ENCODE peak calls at places on chromosomes 16 and 17, in seven cellular contexts. I is neural crest cell; P is stimulated activated CD4-positive, alpha-beta T cell treated with anti-CD3 and anti-CD28 coated beads, TNF-alpha, amount 100 ng/mL, for 48 hours; B is cortex of kidney; Q is GM03348; X is HTR-8/SVneo; N is caudate nucleus. S is an unnamed sample.

GRCh38 chr17:64045176-64045575 is 24.7 kb upstream of the ICAM2 start:
- DNase-seq in Q (no peak), N (no peak), B (no peak), I (no peak), P (no peak), X (no peak), S (no peak)

GRCh38 chr17:77151236-77151635 is 10.5 kb downstream of the SEC14L1 start:
- DNase-seq in B (no peak), X (no peak), N (no peak), I (no peak), P (no peak), Q (no peak), S (no peak)

GRCh38 chr16:88486398-88487123 is 33.5 kb downstream of the ZFPM1 start:
- DNase-seq in I (no peak), Q (no peak), B (no peak), N (no peak), X (no peak), P (no peak), S (no peak)

GRCh38 chr16:89844739-89845339 is 16.6 kb downstream of the SPIRE2 start:
- DNase-seq in Q (no peak), I (no peak), B (no peak), P (no peak), N (no peak), X (no peak), S (no peak)

GRCh38 chr16:19389246-19389645 is 28.4 kb upstream of the TMC5 start:
- DNase-seq in P (peak; percentile 40), I (peak; percentile 41), X (peak; percentile 49), Q (peak; percentile 16), N (no peak), B (no peak), S (peak; percentile 38)

GRCh38 chr17:61583242-61583641 is 7.8 kb downstream of the NACA2 start:
- DNase-seq in I (no peak), P (no peak), X (peak; percentile 79), B (no peak), N (no peak), Q (peak; percentile 70), S (peak; percentile 51)

GRCh38 chr16:78249056-78249455 is 149.6 kb downstream of the WWOX start:
- DNase-seq in B (no peak), P (no peak), Q (no peak), I (no peak), N (no peak), X (no peak), S (no peak)

GRCh38 chr16:85288869-85289660 is 176.8 kb upstream of the CIBAR2 start:
- DNase-seq in N (no peak), Q (no peak), X (no peak), P (no peak), I (no peak), B (no peak), S (no peak)

GRCh38 chr17:43175213-43176118 is 4.5 kb downstream of the NBR1 start:
- DNase-seq in I (no peak), N (no peak), Q (peak; percentile 62), P (no peak), B (no peak), X (no peak), S (no peak)

GRCh38 chr16:52597772-52598483 is 51.0 kb upstream of the TOX3 start:
- DNase-seq in X (no peak), N (no peak), Q (no peak), I (no peak), B (no peak), P (no peak), S (no peak)

GRCh38 chr17:3029213-3029913 is 34.0 kb downstream of the OR1D5 start:
- DNase-seq in X (no peak), I (no peak), P (no peak), B (no peak), Q (no peak), N (no peak), S (no peak)

GRCh38 chr16:21175397-21175796 is 16.9 kb downstream of the LDAF1 start:
- DNase-seq in I (no peak), P (no peak), Q (no peak), X (no peak), B (no peak), N (no peak), S (no peak)

GRCh38 chr17:59038734-59039133 is 67.9 kb downstream of the TRIM37 start:
- DNase-seq in I (no peak), P (peak; percentile 12), X (no peak), N (no peak), Q (no peak), B (no peak), S (no peak)

GRCh38 chr16:61654962-61655361 is 381.3 kb downstream of the CDH8 start:
- DNase-seq in Q (no peak), I (no peak), N (peak; percentile 15), B (no peak), X (no peak), P (no peak), S (no peak)

GRCh38 chr17:63511331-63511730 is 11.8 kb upstream of the KCNH6 start:
- DNase-seq in Q (no peak), X (no peak), P (no peak), N (no peak), I (no peak), B (no peak), S (no peak)

GRCh38 chr17:48612854-48613691 is 2.0 kb downstream of the HOXB8 start:
- DNase-seq in B (no peak), I (no peak), N (no peak), Q (peak; percentile 78), P (no peak), X (peak; percentile 79), S (no peak)

GRCh38 chr17:39197380-39198185 is at the start of gene CACNB1:
- DNase-seq in I (peak; percentile 75), P (peak; percentile 69), Q (peak; percentile 95), X (peak; percentile 89), N (peak; percentile 37), B (no peak), S (peak; percentile 54)

GRCh38 chr16:55817236-55817912 is 15.5 kb downstream of the CES1 start:
- DNase-seq in P (no peak), B (no peak), Q (no peak), X (no peak), I (no peak), N (no peak), S (no peak)

GRCh38 chr17:285751-286422 is 66.7 kb downstream of the RPH3AL start:
- DNase-seq in P (no peak), I (no peak), Q (no peak), X (no peak), N (no peak), B (no peak), S (no peak)

GRCh38 chr17:77222356-77222755 is 81.6 kb downstream of the SEC14L1 start:
- DNase-seq in Q (peak; percentile 36), B (no peak), X (no peak), N (no peak), I (no peak), P (no peak), S (no peak)

GRCh38 chr17:63834431-63835166 is 7.1 kb upstream of the FTSJ3 start:
- DNase-seq in N (peak; percentile 14), Q (peak; percentile 81), P (peak; percentile 60), I (peak; percentile 56), B (no peak), X (peak; percentile 79), S (peak; percentile 84)

GRCh38 chr17:31580331-31581021 is 189.0 kb downstream of the RAB11FIP4 start:
- DNase-seq in P (no peak), I (no peak), B (no peak), X (peak; percentile 75), Q (peak; percentile 86), N (no peak), S (no peak)

GRCh38 chr17:35750526-35751395 is 2.3 kb downstream of the GAS2L2 start:
- DNase-seq in X (no peak), I (no peak), N (no peak), B (no peak), P (no peak), Q (peak; percentile 39), S (no peak)

GRCh38 chr17:39701012-39701783 is 1.3 kb downstream of the ERBB2 start:
- DNase-seq in I (no peak), X (no peak), B (no peak), P (no peak), N (no peak), Q (no peak), S (no peak)

GRCh38 chr17:80381416-80381923 is 33.5 kb upstream of the ENDOV start:
- DNase-seq in Q (no peak), B (no peak), P (no peak), N (no peak), X (no peak), I (no peak), S (no peak)

GRCh38 chr16:20918486-20919239 is 18.1 kb downstream of the LYRM1 start:
- DNase-seq in N (no peak), B (no peak), X (no peak), P (no peak), Q (peak; percentile 67), I (no peak), S (peak; percentile 9)

GRCh38 chr16:89618114-89618999 is 4.9 kb downstream of the DPEP1 start:
- DNase-seq in N (no peak), X (no peak), B (no peak), I (no peak), P (no peak), Q (no peak), S (no peak)

GRCh38 chr17:48494335-48494734 is 36.5 kb downstream of the HOXB1 start:
- DNase-seq in I (no peak), Q (peak; percentile 56), B (no peak), X (no peak), N (no peak), P (no peak), S (no peak)

GRCh38 chr16:50581830-50582229 is 33.6 kb downstream of the NKD1 start:
- DNase-seq in N (no peak), X (no peak), I (no peak), Q (no peak), B (no peak), P (no peak), S (no peak)

GRCh38 chr17:13374203-13375143 is 227.3 kb downstream of the HS3ST3A1 start:
- DNase-seq in X (no peak), B (no peak), Q (no peak), N (no peak), I (no peak), P (no peak), S (no peak)

S was measured in NCI-H460.